ENCODE peak calls at places on chromosomes 7 and 10, in nine cellular contexts. O is activated CD8-positive, alpha-beta T cell treated with anti-CD3 and anti-CD28 coated beads for 36 hours; D is PC-3; S is stomach; C is thoracic aorta; N is HCT116; Z is endothelial cell; W is GM03348; A is HEK293T. J is an unnamed sample.

GRCh38 chr7:73526892-73527821 is 5.1 kb upstream of the BAZ1B start:
- DNase-seq in O (peak; percentile 42), D (no peak), S (no peak), C (no peak), N (no peak), Z (peak; percentile 5), W (no peak), A (no peak), J (no peak)

GRCh38 chr10:18097524-18097923 is 42.7 kb upstream of the CACNB2 start:
- DNase-seq in O (no peak), D (peak; percentile 48), S (no peak), C (no peak), N (no peak), Z (no peak), W (peak; percentile 35), A (no peak), J (no peak)

GRCh38 chr10:124561206-124561605 is 99.6 kb downstream of the LHPP start:
- DNase-seq in O (no peak), D (no peak), S (no peak), C (no peak), N (no peak), Z (no peak), W (no peak), A (no peak), J (no peak)

GRCh38 chr10:100790761-100791208 is 45.4 kb downstream of the PAX2 start:
- DNase-seq in O (no peak), D (no peak), S (no peak), C (no peak), N (no peak), Z (no peak), W (no peak), A (no peak), J (no peak)

GRCh38 chr10:112677689-112678088 is 230.7 kb downstream of the VTI1A start:
- DNase-seq in O (no peak), D (no peak), S (no peak), C (no peak), N (no peak), Z (no peak), W (no peak), A (no peak), J (no peak)

GRCh38 chr7:37540917-37541316 is 92.3 kb upstream of the ELMO1 start:
- DNase-seq in O (no peak), D (no peak), S (no peak), C (no peak), N (no peak), Z (no peak), W (no peak), A (no peak), J (peak; percentile 63)

GRCh38 chr10:2782265-2782664 is 285.1 kb upstream of the PFKP start:
- DNase-seq in O (no peak), D (no peak), S (no peak), C (no peak), N (no peak), Z (no peak), W (no peak), A (no peak), J (no peak)

GRCh38 chr7:16594061-16594460 is 51.5 kb downstream of the ANKMY2 start:
- DNase-seq in O (no peak), D (peak; percentile 46), S (no peak), C (no peak), N (no peak), Z (no peak), W (no peak), A (no peak), J (no peak)

GRCh38 chr7:107643407-107643806 is 17.2 kb upstream of the SLC26A4 start:
- DNase-seq in O (no peak), D (peak; percentile 72), S (no peak), C (no peak), N (peak; percentile 7), Z (no peak), W (peak; percentile 49), A (no peak), J (no peak)

GRCh38 chr10:1417574-1417973 is 319.8 kb downstream of the ADARB2 start:
- DNase-seq in O (no peak), D (no peak), S (peak; percentile 13), C (no peak), N (no peak), Z (no peak), W (no peak), A (no peak), J (no peak)

GRCh38 chr7:24576171-24577052 is 3.2 kb downstream of the PALS2 start:
- DNase-seq in O (peak; percentile 9), D (peak; percentile 75), S (peak; percentile 39), C (no peak), N (peak; percentile 48), Z (peak; percentile 33), W (peak; percentile 68), A (peak; percentile 52), J (no peak)

GRCh38 chr7:157896774-157897555 is 560.2 kb downstream of the DNAJB6 start:
- DNase-seq in O (no peak), D (no peak), S (no peak), C (no peak), N (no peak), Z (no peak), W (no peak), A (no peak), J (no peak)

GRCh38 chr7:22443370-22444180 is 56.4 kb downstream of the STEAP1B start:
- DNase-seq in O (no peak), D (peak; percentile 92), S (no peak), C (no peak), N (no peak), Z (no peak), W (no peak), A (no peak), J (no peak)

GRCh38 chr10:113326160-113327111 is 226.4 kb upstream of the HABP2 start:
- DNase-seq in O (peak; percentile 67), D (peak; percentile 94), S (no peak), C (peak; percentile 80), N (peak; percentile 88), Z (no peak), W (peak; percentile 84), A (peak; percentile 28), J (no peak)

GRCh38 chr10:132337019-132337418 is 5.0 kb downstream of the LRRC27 start:
- DNase-seq in O (peak; percentile 24), D (no peak), S (peak; percentile 37), C (no peak), N (no peak), Z (no peak), W (no peak), A (no peak), J (no peak)

GRCh38 chr7:154338709-154339108 is 286.5 kb downstream of the DPP6 start:
- DNase-seq in O (no peak), D (no peak), S (no peak), C (no peak), N (no peak), Z (no peak), W (no peak), A (no peak), J (no peak)

GRCh38 chr7:5591547-5591899 is 167.9 kb upstream of the TNRC18 start:
- DNase-seq in O (no peak), D (peak; percentile 69), S (peak; percentile 47), C (no peak), N (no peak), Z (peak; percentile 71), W (peak; percentile 91), A (no peak), J (no peak)

GRCh38 chr7:54397836-54398612 is 144.2 kb upstream of the VSTM2A start:
- DNase-seq in O (peak; percentile 9), D (no peak), S (no peak), C (no peak), N (no peak), Z (no peak), W (no peak), A (no peak), J (no peak)

GRCh38 chr10:46539596-46540411 is 16.7 kb downstream of the GPRIN2 start:
- DNase-seq in O (peak; percentile 1), D (no peak), S (peak; percentile 48), C (no peak), N (no peak), Z (no peak), W (no peak), A (no peak), J (no peak)

GRCh38 chr7:64990936-64991335 is at the start of gene ZNF117:
- DNase-seq in O (no peak), D (no peak), S (no peak), C (no peak), N (no peak), Z (no peak), W (no peak), A (no peak), J (no peak)

GRCh38 chr10:48439031-48439430 is 132.6 kb downstream of the MAPK8 start:
- DNase-seq in O (no peak), D (peak; percentile 70), S (no peak), C (no peak), N (no peak), Z (no peak), W (peak; percentile 85), A (no peak), J (no peak)

GRCh38 chr10:5951167-5951711 is 26.1 kb downstream of the IL15RA start:
- DNase-seq in O (no peak), D (peak; percentile 61), S (peak; percentile 69), C (no peak), N (no peak), Z (no peak), W (no peak), A (no peak), J (peak; percentile 67)

GRCh38 chr7:113622796-113623195 is 296.0 kb downstream of the PPP1R3A start:
- DNase-seq in O (no peak), D (no peak), S (no peak), C (no peak), N (no peak), Z (no peak), W (no peak), A (no peak), J (no peak)

GRCh38 chr7:46940178-46940577 is 641.7 kb downstream of the TNS3 start:
- DNase-seq in O (no peak), D (no peak), S (no peak), C (no peak), N (no peak), Z (no peak), W (no peak), A (no peak), J (no peak)

GRCh38 chr7:44278451-44279161 is 46.8 kb downstream of the CAMK2B start:
- DNase-seq in O (no peak), D (no peak), S (no peak), C (no peak), N (no peak), Z (no peak), W (no peak), A (no peak), J (peak; percentile 11)

J was measured in gastrocnemius medialis.